ENCODE peak calls at places on chromosomes 2 and 18, in ten cellular contexts. M is GM10248; W is Kasumi-1; I is MCF 10A; Y is T47D; L is stimulated activated CD4-positive, alpha-beta T cell treated with anti-CD3 and anti-CD28 coated beads, Interleukin-15, amount 100 ng/mL, for 24 hours; A is HFFc6; U is H1; P is head of caudate nucleus; E is NAMALWA. S is an unnamed sample.

GRCh38 chr18:58793361-58793760 is 71.3 kb upstream of the ZNF532 start:
- DNase-seq in L (no peak), E (no peak), W (no peak), M (no peak), Y (no peak), A (peak), U (no peak), P (no peak), I (peak), S (no peak)

GRCh38 chr2:129922571-129923264 is 56.7 kb upstream of the RAB6C start:
- DNase-seq in U (no peak), M (no peak), A (no peak), Y (no peak), P (peak), L (no peak), I (peak), W (no peak), E (peak), S (no peak)

GRCh38 chr18:24878289-24878688 is 417.9 kb downstream of the HRH4 start:
- DNase-seq in W (peak), M (peak), I (peak), U (no peak), A (peak), L (no peak), Y (peak), E (peak), P (no peak), S (no peak)

GRCh38 chr18:6546229-6546628 is 131.5 kb upstream of the L3MBTL4 start:
- DNase-seq in Y (no peak), A (no peak), P (no peak), I (no peak), L (no peak), W (no peak), U (no peak), M (no peak), E (no peak), S (no peak)

GRCh38 chr18:72768681-72769229 is 99.0 kb downstream of the NETO1 start:
- DNase-seq in U (no peak), E (no peak), P (no peak), W (no peak), L (no peak), A (no peak), M (no peak), I (no peak), Y (no peak), S (no peak)

GRCh38 chr2:32342811-32343210 is 14.0 kb upstream of the BIRC6 start:
- DNase-seq in A (no peak), M (no peak), Y (no peak), P (no peak), E (no peak), I (peak), L (no peak), W (no peak), U (no peak), S (no peak)

GRCh38 chr2:234874347-234875046 is 77.3 kb upstream of the SH3BP4 start:
- DNase-seq in Y (no peak), E (no peak), M (no peak), P (no peak), L (no peak), W (no peak), A (no peak), U (no peak), I (no peak), S (no peak)

GRCh38 chr2:56009758-56010534 is 86.4 kb upstream of the EFEMP1 start:
- DNase-seq in E (peak), M (no peak), L (no peak), U (no peak), Y (no peak), W (peak), I (peak), A (peak), P (no peak), S (no peak)

GRCh38 chr18:23484783-23485182 is 18.5 kb upstream of the RMC1 start:
- DNase-seq in M (no peak), P (no peak), W (no peak), I (no peak), L (no peak), E (no peak), A (no peak), U (no peak), Y (no peak), S (no peak)

GRCh38 chr2:47172922-47173695 is 18.0 kb upstream of the STPG4 start:
- DNase-seq in I (no peak), M (no peak), W (no peak), U (no peak), A (no peak), P (no peak), E (no peak), L (no peak), Y (no peak), S (no peak)

GRCh38 chr2:68319397-68320117 is at the start of gene CNRIP1:
- DNase-seq in I (peak), A (peak), L (peak), E (no peak), W (peak), U (peak), M (peak), P (peak), Y (no peak), S (no peak)